ENCODE peak calls at places on chromosomes 7 and 10, in four cellular contexts. One of them, this sample, is unnamed.

GRCh38 chr7:11458736-11459483 is 373.1 kb downstream of the THSD7A start:
- DNase-seq in K562: no peak
- DNase-seq in HepG2: no peak
- DNase-seq in GM12878: no peak
- DNase-seq in this sample: peak

GRCh38 chr10:128178319-128178937 is 52.2 kb upstream of the MKI67 start:
- DNase-seq in K562: peak
- DNase-seq in HepG2: peak
- DNase-seq in GM12878: no peak
- DNase-seq in this sample: peak

GRCh38 chr7:130560972-130561371 is 69.1 kb downstream of the MEST start:
- DNase-seq in K562: peak
- DNase-seq in HepG2: peak
- DNase-seq in GM12878: peak
- DNase-seq in this sample: peak

GRCh38 chr10:7274293-7274692 is 136.5 kb downstream of the SFMBT2 start:
- DNase-seq in K562: no peak
- DNase-seq in HepG2: no peak
- DNase-seq in GM12878: no peak
- DNase-seq in this sample: no peak

GRCh38 chr7:47153571-47153970 is 428.3 kb downstream of the TNS3 start:
- DNase-seq in K562: no peak
- DNase-seq in HepG2: peak
- DNase-seq in GM12878: no peak
- DNase-seq in this sample: no peak

GRCh38 chr7:113873554-113874151 is 45.2 kb downstream of the PPP1R3A start:
- DNase-seq in K562: no peak
- DNase-seq in HepG2: no peak
- DNase-seq in GM12878: no peak
- DNase-seq in this sample: no peak

GRCh38 chr10:113550365-113550764 is 2.5 kb upstream of the HABP2 start:
- DNase-seq in K562: no peak
- DNase-seq in HepG2: no peak
- DNase-seq in GM12878: no peak
- DNase-seq in this sample: no peak

GRCh38 chr7:80611779-80612178 is 26.7 kb upstream of the CD36 start:
- DNase-seq in K562: no peak
- DNase-seq in HepG2: peak
- DNase-seq in GM12878: no peak
- DNase-seq in this sample: peak

GRCh38 chr7:130394421-130395188 is 14.3 kb downstream of the CPA1 start:
- DNase-seq in K562: no peak
- DNase-seq in HepG2: no peak
- DNase-seq in GM12878: no peak
- DNase-seq in this sample: no peak

GRCh38 chr10:122013311-122013780 is 24.4 kb downstream of the TACC2 start:
- DNase-seq in K562: no peak
- DNase-seq in HepG2: peak
- DNase-seq in GM12878: no peak
- DNase-seq in this sample: no peak

GRCh38 chr7:112212516-112213036 is 6.1 kb downstream of the ZNF277 start:
- DNase-seq in K562: no peak
- DNase-seq in HepG2: no peak
- DNase-seq in GM12878: no peak
- DNase-seq in this sample: no peak

GRCh38 chr10:127354255-127354654 is 157.9 kb upstream of the INSYN2A start:
- DNase-seq in K562: no peak
- DNase-seq in HepG2: no peak
- DNase-seq in GM12878: no peak
- DNase-seq in this sample: no peak

GRCh38 chr10:101512741-101513140 is 75.3 kb downstream of the POLL start:
- DNase-seq in K562: no peak
- DNase-seq in HepG2: no peak
- DNase-seq in GM12878: no peak
- DNase-seq in this sample: no peak

GRCh38 chr10:49609283-49610014 is 661 bp upstream of the SLC18A3 start:
- DNase-seq in K562: no peak
- DNase-seq in HepG2: no peak
- DNase-seq in GM12878: no peak
- DNase-seq in this sample: no peak

GRCh38 chr10:125148021-125148439 is 12.3 kb downstream of the CTBP2 start:
- DNase-seq in K562: no peak
- DNase-seq in HepG2: no peak
- DNase-seq in GM12878: no peak
- DNase-seq in this sample: no peak

GRCh38 chr10:2992401-2993198 is 74.7 kb upstream of the PFKP start:
- DNase-seq in K562: no peak
- DNase-seq in HepG2: no peak
- DNase-seq in GM12878: no peak
- DNase-seq in this sample: no peak

GRCh38 chr7:144057954-144058353 is 9.2 kb downstream of the OR2A5 start:
- DNase-seq in K562: peak
- DNase-seq in HepG2: peak
- DNase-seq in GM12878: no peak
- DNase-seq in this sample: peak

GRCh38 chr10:88592425-88592824 is 5.9 kb downstream of the LIPJ start:
- DNase-seq in K562: no peak
- DNase-seq in HepG2: no peak
- DNase-seq in GM12878: no peak
- DNase-seq in this sample: peak

DNA sequence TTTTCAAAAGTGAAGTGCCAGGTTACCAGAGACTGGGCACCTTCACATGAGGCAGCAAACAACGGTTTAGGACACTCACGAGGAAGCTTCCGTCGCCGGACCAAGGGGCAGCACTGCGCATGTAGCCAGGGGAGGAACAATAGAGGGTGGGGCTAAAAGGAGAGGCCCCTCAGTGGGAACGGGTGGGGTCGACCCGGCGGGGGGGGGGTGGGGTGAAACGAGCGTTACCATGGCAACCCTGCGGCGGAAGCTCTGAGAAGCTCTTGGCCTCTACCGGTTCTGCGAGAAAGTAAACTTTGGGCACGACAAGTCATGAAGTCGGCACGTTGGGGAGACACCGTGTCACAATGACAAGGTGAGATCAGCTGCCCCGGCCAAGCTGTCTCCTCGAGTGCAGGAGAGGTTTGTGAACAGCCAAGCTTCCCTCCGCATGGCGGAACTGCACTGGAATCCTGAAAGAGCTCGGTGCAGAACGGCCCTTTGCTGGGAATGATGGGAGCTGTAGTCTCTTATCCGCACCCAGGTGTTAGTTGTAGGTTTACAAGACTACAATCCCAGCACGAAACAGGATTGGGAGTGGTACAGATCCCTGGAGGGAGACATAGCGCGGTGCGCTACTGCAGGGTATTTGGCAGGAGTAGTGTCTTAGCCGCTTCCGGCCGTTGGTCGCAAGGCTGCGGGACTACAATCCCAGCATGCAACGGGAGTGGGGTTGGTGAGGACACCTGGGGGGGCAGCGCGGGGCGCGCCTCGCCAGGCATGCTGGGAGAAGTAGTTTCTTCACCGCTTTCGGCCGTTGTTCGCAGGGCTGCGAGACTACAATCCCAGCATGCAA is 72.8 kb upstream of the ZNF722 start:
- DNase-seq in K562: peak
- DNase-seq in HepG2: no peak
- DNase-seq in GM12878: no peak
- DNase-seq in this sample: peak
- TF ChIP-seq KDM1A in K562: no peak
- TF ChIP-seq KDM1A in HepG2: no peak
- TF ChIP-seq KDM1A in GM12878: no peak
- TF ChIP-seq KDM1A in this sample: no peak

GRCh38 chr10:93313798-93314197 is 168.3 kb downstream of the MYOF start:
- DNase-seq in K562: no peak
- DNase-seq in HepG2: no peak
- DNase-seq in GM12878: peak
- DNase-seq in this sample: no peak

GRCh38 chr10:93305122-93305521 is 177.0 kb downstream of the MYOF start:
- DNase-seq in K562: no peak
- DNase-seq in HepG2: no peak
- DNase-seq in GM12878: no peak
- DNase-seq in this sample: no peak

DNA sequence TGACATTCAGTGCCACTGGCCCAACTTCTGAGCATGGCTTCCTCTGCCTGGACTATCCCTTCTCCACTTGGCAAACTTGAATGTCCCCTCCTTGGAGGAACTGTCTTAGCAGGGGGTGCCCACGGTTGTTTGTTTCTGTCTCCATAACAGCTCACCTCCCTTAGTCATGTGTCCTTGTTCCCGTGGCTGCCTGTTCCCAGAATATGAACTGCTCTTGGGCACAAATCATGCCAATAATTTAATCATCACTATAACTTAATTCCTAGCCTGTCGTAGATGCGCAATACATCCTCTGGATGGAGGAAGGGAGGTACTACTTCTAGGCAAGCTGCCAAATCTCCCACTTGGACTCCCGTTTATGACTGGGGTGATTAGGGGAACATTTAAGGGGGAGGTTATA is 173.1 kb downstream of the MYOF start:
- DNase-seq in K562: no peak
- DNase-seq in HepG2: no peak
- DNase-seq in GM12878: no peak
- DNase-seq in this sample: no peak
- TF ChIP-seq ESRRA in K562: no peak
- TF ChIP-seq ESRRA in HepG2: no peak
- TF ChIP-seq ESRRA in GM12878: no peak
- TF ChIP-seq ESRRA in this sample: no peak

DNA sequence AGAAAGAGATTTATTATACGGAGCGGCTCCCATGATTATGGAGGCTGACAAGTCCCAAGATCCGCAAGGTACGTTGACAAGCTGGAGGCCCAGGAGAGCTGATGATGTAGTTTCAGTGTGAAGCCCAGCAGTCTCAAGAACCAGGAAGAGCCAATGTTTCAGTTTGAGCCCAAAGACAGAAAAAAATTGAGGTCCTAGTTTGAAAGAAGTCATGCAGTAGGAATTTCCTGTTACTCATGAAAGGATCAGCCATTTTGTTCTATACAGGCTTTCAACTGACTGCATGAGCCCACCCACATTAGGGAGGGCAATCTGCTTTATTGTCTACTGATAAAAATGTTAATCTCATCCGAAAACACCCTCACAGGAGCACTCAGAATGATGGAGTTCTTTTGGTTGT is 51.5 kb downstream of the CCDC71L start:
- DNase-seq in K562: no peak
- DNase-seq in HepG2: no peak
- DNase-seq in GM12878: no peak
- DNase-seq in this sample: no peak
- TF ChIP-seq RAD21 in K562: no peak
- TF ChIP-seq RAD21 in HepG2: no peak
- TF ChIP-seq RAD21 in GM12878: no peak
- TF ChIP-seq RAD21 in this sample: no peak

DNA sequence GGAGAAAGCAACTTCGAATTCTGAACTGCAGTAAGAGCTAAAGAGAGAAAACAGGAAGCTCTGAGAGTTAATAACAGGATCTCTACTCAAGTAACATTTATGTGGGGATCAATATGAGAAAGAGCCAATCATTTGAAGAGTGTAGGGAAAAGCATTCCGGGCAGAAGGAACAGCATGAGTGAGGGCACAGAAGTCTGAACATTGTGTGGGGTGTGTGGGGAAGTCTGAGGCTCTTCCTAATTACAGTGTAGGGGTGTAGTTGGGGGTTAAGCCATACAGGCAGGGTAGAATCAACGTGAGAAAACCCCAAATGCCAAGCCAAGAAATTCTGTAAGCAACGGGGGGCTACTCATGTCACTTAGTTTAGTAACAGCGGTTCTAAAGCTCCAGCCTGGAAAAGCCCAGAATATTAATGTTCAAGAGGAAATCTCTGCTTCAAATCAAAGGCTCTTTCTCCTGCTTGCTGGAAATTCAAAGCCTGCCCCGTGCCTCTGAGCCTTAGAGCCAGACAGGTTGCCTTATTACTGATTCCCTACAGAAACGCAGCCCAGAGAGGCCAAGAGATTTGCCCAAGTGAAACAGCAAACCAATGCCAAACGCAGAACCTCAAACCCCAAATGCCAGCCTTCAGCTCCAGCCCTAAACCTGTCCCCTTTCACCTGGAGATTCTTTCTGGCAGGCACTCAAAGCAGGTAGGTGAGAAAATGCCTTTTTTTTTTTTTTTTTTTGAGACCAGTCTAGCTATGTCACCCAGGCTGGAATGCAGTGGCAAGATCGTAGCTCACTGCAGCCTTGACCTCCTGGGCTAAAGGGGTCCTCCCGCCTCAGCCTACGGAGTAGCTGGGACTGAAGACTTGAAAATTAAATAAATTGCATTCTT is 36.1 kb downstream of the DNAJB12 start:
- DNase-seq in K562: no peak
- DNase-seq in HepG2: no peak
- DNase-seq in GM12878: no peak
- DNase-seq in this sample: no peak
- TF ChIP-seq KDM1A in K562: peak
- TF ChIP-seq KDM1A in HepG2: peak
- TF ChIP-seq KDM1A in GM12878: no peak
- TF ChIP-seq KDM1A in this sample: peak

DNA sequence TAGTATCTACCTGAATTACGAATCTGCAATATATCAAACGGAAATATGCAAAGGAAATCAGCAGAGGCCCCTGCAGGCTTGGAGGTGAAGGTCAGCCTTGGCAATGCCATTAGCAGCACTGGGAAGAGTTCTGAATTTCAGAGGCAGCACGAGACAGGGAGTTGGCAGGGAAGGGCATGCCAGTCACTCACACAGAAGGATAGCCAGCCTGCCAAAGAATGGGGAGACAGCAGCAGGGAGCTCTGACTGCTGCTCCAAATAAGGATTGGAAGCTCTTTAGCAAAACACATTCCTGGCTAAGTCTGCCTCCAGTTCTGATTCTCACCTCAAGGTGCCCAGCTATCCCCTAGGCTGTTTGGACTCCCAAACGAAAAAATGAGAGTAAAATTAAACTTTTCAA is 188.0 kb downstream of the PDE1C start:
- DNase-seq in K562: no peak
- DNase-seq in HepG2: no peak
- DNase-seq in GM12878: no peak
- DNase-seq in this sample: no peak
- TF ChIP-seq ESRRA in K562: no peak
- TF ChIP-seq ESRRA in HepG2: no peak
- TF ChIP-seq ESRRA in GM12878: no peak
- TF ChIP-seq ESRRA in this sample: no peak

DNA sequence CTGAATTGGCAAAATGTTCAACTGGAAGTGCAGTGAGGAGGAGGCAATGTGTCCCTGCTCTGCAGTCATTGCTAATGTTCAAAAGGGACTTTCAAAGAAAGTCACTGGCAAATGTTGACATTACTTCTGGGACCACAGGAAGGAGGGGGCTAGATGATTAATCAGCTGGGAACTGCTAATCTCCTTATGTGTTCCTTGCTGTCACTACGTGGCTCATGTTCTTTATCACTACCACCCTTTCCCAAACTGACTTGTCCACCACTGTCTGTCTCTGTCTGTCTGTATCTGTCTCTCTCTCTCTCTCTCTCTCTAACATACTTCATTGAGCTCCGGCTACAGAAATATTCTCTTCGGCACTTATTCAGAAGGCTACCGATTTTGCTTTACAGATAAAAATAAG is 86.9 kb upstream of the MTPN start:
- DNase-seq in K562: peak
- DNase-seq in HepG2: no peak
- DNase-seq in GM12878: no peak
- DNase-seq in this sample: no peak
- TF ChIP-seq RAD21 in K562: no peak
- TF ChIP-seq RAD21 in HepG2: no peak
- TF ChIP-seq RAD21 in GM12878: no peak
- TF ChIP-seq RAD21 in this sample: no peak

GRCh38 chr7:151800391-151800790 is 76.5 kb downstream of the PRKAG2 start:
- DNase-seq in K562: no peak
- DNase-seq in HepG2: no peak
- DNase-seq in GM12878: no peak
- DNase-seq in this sample: no peak
- TF ChIP-seq KDM1A in K562: no peak
- TF ChIP-seq KDM1A in HepG2: no peak
- TF ChIP-seq KDM1A in GM12878: no peak
- TF ChIP-seq KDM1A in this sample: no peak